ENCODE peak calls at places on chromosomes 5 and 9, in eight cellular contexts. One of them, this sample, is unnamed. For H3K9me3, the result is how much of the 10 kb centered on the place peaks cover.

GRCh38 chr5:90901263-90901662 is 342.7 kb downstream of the ADGRV1 start:
- DNase-seq in body of pancreas: no peak
- DNase-seq in fibroblast of lung: no peak
- DNase-seq in CD8-positive, alpha-beta T cell: no peak
- DNase-seq in H9: no peak
- DNase-seq in heart right ventricle: no peak
- DNase-seq in NT2/D1: no peak
- DNase-seq in ovary: no peak
- DNase-seq in this sample: no peak

GRCh38 chr9:2066312-2067273 is 51.4 kb downstream of the SMARCA2 start:
- DNase-seq in body of pancreas: no peak
- DNase-seq in fibroblast of lung: peak
- DNase-seq in CD8-positive, alpha-beta T cell: no peak
- DNase-seq in H9: no peak
- DNase-seq in heart right ventricle: no peak
- DNase-seq in NT2/D1: no peak
- DNase-seq in ovary: no peak
- DNase-seq in this sample: no peak

GRCh38 chr9:98370976-98371315 is 115.5 kb upstream of the TBC1D2 start:
- DNase-seq in body of pancreas: no peak
- DNase-seq in fibroblast of lung: no peak
- DNase-seq in CD8-positive, alpha-beta T cell: no peak
- DNase-seq in H9: no peak
- DNase-seq in heart right ventricle: no peak
- DNase-seq in NT2/D1: no peak
- DNase-seq in ovary: no peak
- DNase-seq in this sample: no peak

GRCh38 chr9:132154925-132155324 is 6.9 kb upstream of the NTNG2 start:
- DNase-seq in body of pancreas: no peak
- DNase-seq in fibroblast of lung: no peak
- DNase-seq in CD8-positive, alpha-beta T cell: no peak
- DNase-seq in H9: peak
- DNase-seq in heart right ventricle: no peak
- DNase-seq in NT2/D1: no peak
- DNase-seq in ovary: no peak
- DNase-seq in this sample: no peak

GRCh38 chr5:37723147-37723961 is 116.5 kb downstream of the GDNF start:
- DNase-seq in body of pancreas: no peak
- DNase-seq in fibroblast of lung: no peak
- DNase-seq in CD8-positive, alpha-beta T cell: no peak
- DNase-seq in H9: peak
- DNase-seq in heart right ventricle: no peak
- DNase-seq in NT2/D1: peak
- DNase-seq in ovary: no peak
- DNase-seq in this sample: no peak

GRCh38 chr9:70257991-70258691 is 637 bp upstream of the SMC5 start:
- DNase-seq in body of pancreas: no peak
- DNase-seq in fibroblast of lung: peak
- DNase-seq in CD8-positive, alpha-beta T cell: no peak
- DNase-seq in H9: peak
- DNase-seq in heart right ventricle: peak
- DNase-seq in NT2/D1: peak
- DNase-seq in ovary: peak
- DNase-seq in this sample: no peak

GRCh38 chr5:88245241-88245892 is 23.3 kb downstream of the TMEM161B start:
- DNase-seq in body of pancreas: no peak
- DNase-seq in fibroblast of lung: no peak
- DNase-seq in CD8-positive, alpha-beta T cell: no peak
- DNase-seq in H9: no peak
- DNase-seq in heart right ventricle: no peak
- DNase-seq in NT2/D1: no peak
- DNase-seq in ovary: no peak
- DNase-seq in this sample: no peak

GRCh38 chr9:75812139-75812538 is 78.3 kb upstream of the PCSK5 start:
- DNase-seq in body of pancreas: no peak
- DNase-seq in fibroblast of lung: no peak
- DNase-seq in CD8-positive, alpha-beta T cell: no peak
- DNase-seq in H9: no peak
- DNase-seq in heart right ventricle: no peak
- DNase-seq in NT2/D1: no peak
- DNase-seq in ovary: no peak
- DNase-seq in this sample: no peak

GRCh38 chr9:107246259-107247254 is 36.5 kb upstream of the RAD23B start:
- DNase-seq in body of pancreas: no peak
- DNase-seq in fibroblast of lung: no peak
- DNase-seq in CD8-positive, alpha-beta T cell: no peak
- DNase-seq in H9: peak
- DNase-seq in heart right ventricle: no peak
- DNase-seq in NT2/D1: no peak
- DNase-seq in ovary: no peak
- DNase-seq in this sample: no peak

GRCh38 chr5:60844429-60844890 is 391 bp upstream of the ELOVL7 start:
- DNase-seq in body of pancreas: no peak
- DNase-seq in fibroblast of lung: peak
- DNase-seq in CD8-positive, alpha-beta T cell: no peak
- DNase-seq in H9: no peak
- DNase-seq in heart right ventricle: no peak
- DNase-seq in NT2/D1: peak
- DNase-seq in ovary: no peak
- DNase-seq in this sample: no peak

GRCh38 chr9:90499741-90500140 is 142.9 kb downstream of the DIRAS2 start:
- DNase-seq in body of pancreas: no peak
- DNase-seq in fibroblast of lung: no peak
- DNase-seq in CD8-positive, alpha-beta T cell: no peak
- DNase-seq in H9: no peak
- DNase-seq in heart right ventricle: no peak
- DNase-seq in NT2/D1: no peak
- DNase-seq in ovary: no peak
- DNase-seq in this sample: no peak

GRCh38 chr5:37248387-37248969 is 698 bp downstream of the CPLANE1 start:
- DNase-seq in body of pancreas: no peak
- DNase-seq in fibroblast of lung: peak
- DNase-seq in CD8-positive, alpha-beta T cell: no peak
- DNase-seq in H9: no peak
- DNase-seq in heart right ventricle: no peak
- DNase-seq in NT2/D1: no peak
- DNase-seq in ovary: no peak
- DNase-seq in this sample: no peak

GRCh38 chr5:132376694-132377641 is 7.5 kb downstream of the SLC22A5 start:
- DNase-seq in body of pancreas: no peak
- DNase-seq in fibroblast of lung: no peak
- DNase-seq in CD8-positive, alpha-beta T cell: no peak
- DNase-seq in H9: no peak
- DNase-seq in heart right ventricle: no peak
- DNase-seq in NT2/D1: no peak
- DNase-seq in ovary: peak
- DNase-seq in this sample: no peak

GRCh38 chr9:121765021-121765950 is 113.9 kb downstream of the DAB2IP start:
- DNase-seq in body of pancreas: peak
- DNase-seq in fibroblast of lung: peak
- DNase-seq in CD8-positive, alpha-beta T cell: no peak
- DNase-seq in H9: no peak
- DNase-seq in heart right ventricle: peak
- DNase-seq in NT2/D1: no peak
- DNase-seq in ovary: peak
- DNase-seq in this sample: no peak

GRCh38 chr5:37876926-37877325 is 37.1 kb upstream of the GDNF start:
- DNase-seq in body of pancreas: no peak
- DNase-seq in fibroblast of lung: no peak
- DNase-seq in CD8-positive, alpha-beta T cell: no peak
- DNase-seq in H9: no peak
- DNase-seq in heart right ventricle: no peak
- DNase-seq in NT2/D1: no peak
- DNase-seq in ovary: no peak
- DNase-seq in this sample: no peak

GRCh38 chr5:139251281-139251687 is 42.3 kb upstream of the MATR3 start:
- DNase-seq in body of pancreas: no peak
- DNase-seq in fibroblast of lung: no peak
- DNase-seq in CD8-positive, alpha-beta T cell: no peak
- DNase-seq in H9: peak
- DNase-seq in heart right ventricle: no peak
- DNase-seq in NT2/D1: no peak
- DNase-seq in ovary: no peak
- DNase-seq in this sample: peak

GRCh38 chr9:129558551-129559505 is 62.1 kb downstream of the C9orf50 start:
- DNase-seq in body of pancreas: peak
- DNase-seq in fibroblast of lung: no peak
- DNase-seq in CD8-positive, alpha-beta T cell: no peak
- DNase-seq in H9: peak
- DNase-seq in heart right ventricle: no peak
- DNase-seq in NT2/D1: no peak
- DNase-seq in ovary: no peak
- DNase-seq in this sample: no peak

GRCh38 chr5:75279324-75279723 is 42.6 kb upstream of the ANKRD31 start:
- DNase-seq in body of pancreas: no peak
- DNase-seq in fibroblast of lung: no peak
- DNase-seq in CD8-positive, alpha-beta T cell: no peak
- DNase-seq in H9: no peak
- DNase-seq in heart right ventricle: no peak
- DNase-seq in NT2/D1: no peak
- DNase-seq in ovary: no peak
- DNase-seq in this sample: no peak

GRCh38 chr9:127405344-127406125 is 8.6 kb downstream of the SLC2A8 start:
- DNase-seq in body of pancreas: no peak
- DNase-seq in fibroblast of lung: no peak
- DNase-seq in CD8-positive, alpha-beta T cell: no peak
- DNase-seq in H9: no peak
- DNase-seq in heart right ventricle: no peak
- DNase-seq in NT2/D1: no peak
- DNase-seq in ovary: no peak
- DNase-seq in this sample: no peak

GRCh38 chr5:4511996-4512656 is 628.0 kb upstream of the ADAMTS16 start:
- DNase-seq in body of pancreas: peak
- DNase-seq in fibroblast of lung: no peak
- DNase-seq in CD8-positive, alpha-beta T cell: no peak
- DNase-seq in H9: peak
- DNase-seq in heart right ventricle: peak
- DNase-seq in NT2/D1: no peak
- DNase-seq in ovary: no peak
- DNase-seq in this sample: no peak

GRCh38 chr5:130141689-130142320 is 237.5 kb downstream of the CHSY3 start:
- DNase-seq in body of pancreas: no peak
- DNase-seq in fibroblast of lung: peak
- DNase-seq in CD8-positive, alpha-beta T cell: no peak
- DNase-seq in H9: peak
- DNase-seq in heart right ventricle: peak
- DNase-seq in NT2/D1: peak
- DNase-seq in ovary: no peak
- DNase-seq in this sample: no peak

GRCh38 chr5:124790261-124790894 is 43.9 kb upstream of the ZNF608 start:
- DNase-seq in body of pancreas: no peak
- DNase-seq in fibroblast of lung: peak
- DNase-seq in CD8-positive, alpha-beta T cell: no peak
- DNase-seq in H9: no peak
- DNase-seq in heart right ventricle: no peak
- DNase-seq in NT2/D1: no peak
- DNase-seq in ovary: no peak
- DNase-seq in this sample: no peak

DNA sequence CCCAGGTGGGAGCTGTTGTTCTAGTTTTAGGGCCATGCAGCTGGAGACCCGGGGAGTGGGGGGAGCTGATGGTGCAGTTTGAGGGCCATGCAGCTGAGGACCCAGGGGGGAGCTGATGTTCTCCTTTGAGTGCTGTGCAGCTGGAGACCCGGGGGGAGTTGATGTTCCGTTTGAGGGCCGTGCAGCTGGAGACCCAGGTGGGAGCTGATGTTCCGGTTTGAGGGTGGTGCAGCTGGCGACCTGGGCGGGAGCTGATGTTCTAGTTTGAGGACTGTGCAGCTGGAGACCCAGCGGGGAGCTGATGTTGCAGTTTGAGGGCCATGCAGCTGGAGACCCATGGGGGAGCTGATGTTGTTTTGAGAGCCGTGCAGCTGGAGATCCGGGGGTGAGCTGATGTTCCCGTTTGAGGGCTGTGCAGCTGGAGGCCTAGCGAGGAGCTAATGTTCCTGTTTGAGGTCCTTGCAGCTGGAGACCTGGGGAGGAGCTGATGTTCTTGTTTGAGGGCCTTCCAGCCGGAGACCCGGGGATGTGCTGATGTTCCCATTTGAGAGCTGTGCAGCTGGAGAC is 14.6 kb downstream of the PDCD6 start:
- DNase-seq in body of pancreas: peak
- DNase-seq in fibroblast of lung: no peak
- DNase-seq in CD8-positive, alpha-beta T cell: no peak
- DNase-seq in H9: no peak
- DNase-seq in heart right ventricle: no peak
- DNase-seq in NT2/D1: no peak
- DNase-seq in ovary: no peak
- DNase-seq in this sample: no peak
- H3K9me3 ChIP-seq in body of pancreas: under half
- H3K9me3 ChIP-seq in fibroblast of lung: under half
- H3K9me3 ChIP-seq in CD8-positive, alpha-beta T cell: under half
- H3K9me3 ChIP-seq in H9: under half
- H3K9me3 ChIP-seq in heart right ventricle: under half
- H3K9me3 ChIP-seq in NT2/D1: under half
- H3K9me3 ChIP-seq in ovary: under half
- H3K9me3 ChIP-seq in this sample: under half

GRCh38 chr9:113475992-113476391 is 12.5 kb downstream of the RGS3 start:
- DNase-seq in body of pancreas: no peak
- DNase-seq in fibroblast of lung: no peak
- DNase-seq in CD8-positive, alpha-beta T cell: no peak
- DNase-seq in H9: no peak
- DNase-seq in heart right ventricle: no peak
- DNase-seq in NT2/D1: no peak
- DNase-seq in ovary: no peak
- DNase-seq in this sample: no peak
- H3K9me3 ChIP-seq in body of pancreas: under half
- H3K9me3 ChIP-seq in fibroblast of lung: under half
- H3K9me3 ChIP-seq in CD8-positive, alpha-beta T cell: under half
- H3K9me3 ChIP-seq in H9: under half
- H3K9me3 ChIP-seq in heart right ventricle: under half
- H3K9me3 ChIP-seq in NT2/D1: under half
- H3K9me3 ChIP-seq in ovary: under half
- H3K9me3 ChIP-seq in this sample: under half

GRCh38 chr9:11402621-11403020 is 789.8 kb upstream of the PTPRD start:
- DNase-seq in body of pancreas: no peak
- DNase-seq in fibroblast of lung: no peak
- DNase-seq in CD8-positive, alpha-beta T cell: no peak
- DNase-seq in H9: no peak
- DNase-seq in heart right ventricle: no peak
- DNase-seq in NT2/D1: no peak
- DNase-seq in ovary: no peak
- DNase-seq in this sample: no peak
- H3K9me3 ChIP-seq in body of pancreas: under half
- H3K9me3 ChIP-seq in fibroblast of lung: under half
- H3K9me3 ChIP-seq in CD8-positive, alpha-beta T cell: under half
- H3K9me3 ChIP-seq in H9: under half
- H3K9me3 ChIP-seq in heart right ventricle: half or more
- H3K9me3 ChIP-seq in NT2/D1: under half
- H3K9me3 ChIP-seq in ovary: under half
- H3K9me3 ChIP-seq in this sample: under half

DNA sequence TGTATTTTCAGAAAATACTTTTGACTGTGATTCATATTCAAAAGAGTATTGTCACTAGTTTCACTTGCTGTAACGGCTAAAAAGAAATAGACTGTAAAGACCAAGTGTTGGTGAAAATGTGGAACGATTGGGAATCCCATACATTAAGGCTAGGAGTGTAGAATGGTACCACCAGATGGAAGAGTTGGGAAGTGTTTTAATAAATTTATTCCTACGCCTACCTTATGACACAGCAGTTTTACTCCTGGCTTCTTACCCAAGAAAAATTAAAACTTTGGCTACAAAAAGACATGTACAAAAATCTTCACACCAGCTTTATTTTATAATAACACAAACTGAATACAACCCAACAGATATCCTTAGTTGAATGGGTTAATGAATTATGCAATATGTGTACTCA is 256.2 kb downstream of the TAF11L14 start:
- DNase-seq in body of pancreas: no peak
- DNase-seq in fibroblast of lung: no peak
- DNase-seq in CD8-positive, alpha-beta T cell: no peak
- DNase-seq in H9: no peak
- DNase-seq in heart right ventricle: no peak
- DNase-seq in NT2/D1: no peak
- DNase-seq in ovary: no peak
- DNase-seq in this sample: no peak
- H3K9me3 ChIP-seq in body of pancreas: under half
- H3K9me3 ChIP-seq in fibroblast of lung: under half
- H3K9me3 ChIP-seq in CD8-positive, alpha-beta T cell: under half
- H3K9me3 ChIP-seq in H9: under half
- H3K9me3 ChIP-seq in heart right ventricle: under half
- H3K9me3 ChIP-seq in NT2/D1: under half
- H3K9me3 ChIP-seq in ovary: under half
- H3K9me3 ChIP-seq in this sample: under half